ENCODE peak calls at places on chromosomes 12 and 14, in five cellular contexts. W is choroid plexus epithelial cell, J is astrocyte of the spinal cord, M is EL, V is G401. F is an unnamed sample.
A peak's percentile ranks its signal among the peaks of the same experiment; 100 is the strongest.

GRCh38 chr14:58501214-58501816 is 73.8 kb downstream of the KIAA0586 start:
- DNase-seq in W (peak; percentile 94), J (peak; percentile 84), M (peak; percentile 62), V (peak; percentile 81), F (no peak)

GRCh38 chr12:75628916-75629315 is 117.5 kb upstream of the KRR1 start:
- DNase-seq in W (no peak), J (no peak), M (no peak), V (no peak), F (no peak)

GRCh38 chr12:56565510-56566101 is 44.0 kb downstream of the RBMS2 start:
- DNase-seq in W (peak; percentile 88), J (peak; percentile 81), M (peak; percentile 30), V (peak; percentile 3), F (peak; percentile 24)

GRCh38 chr12:122203968-122204828 is 689 bp downstream of the B3GNT4 start:
- DNase-seq in W (no peak), J (no peak), M (no peak), V (peak; percentile 19), F (no peak)

GRCh38 chr14:90489916-90490726 is 93.3 kb downstream of the CALM1 start:
- DNase-seq in W (peak; percentile 19), J (no peak), M (no peak), V (peak; percentile 82), F (no peak)

GRCh38 chr12:126198966-126199692 is 1133.9 kb downstream of the AACS start:
- DNase-seq in W (no peak), J (peak; percentile 13), M (no peak), V (peak; percentile 3), F (no peak)

GRCh38 chr14:22122227-22123187 is 448.9 kb upstream of the OR4E1 start:
- DNase-seq in W (peak; percentile 30), J (no peak), M (no peak), V (no peak), F (no peak)

GRCh38 chr12:108905725-108906124 is 25.8 kb downstream of the DAO start:
- DNase-seq in W (no peak), J (no peak), M (no peak), V (no peak), F (no peak)

GRCh38 chr12:21169878-21170472 is 39.0 kb downstream of the SLCO1B1 start:
- DNase-seq in W (peak; percentile 69), J (peak; percentile 56), M (peak; percentile 41), V (no peak), F (no peak)

GRCh38 chr14:77580964-77581505 is 35.4 kb downstream of the SPTLC2 start:
- DNase-seq in W (peak; percentile 84), J (peak; percentile 89), M (peak; percentile 69), V (no peak), F (no peak)

GRCh38 chr14:91573894-91574837 is 64.1 kb upstream of the PPP4R3A start:
- DNase-seq in W (peak; percentile 20), J (peak; percentile 18), M (peak; percentile 58), V (peak; percentile 51), F (peak; percentile 45)

GRCh38 chr12:88909510-88909909 is 329.2 kb upstream of the KITLG start:
- DNase-seq in W (no peak), J (no peak), M (no peak), V (no peak), F (no peak)

GRCh38 chr14:61188936-61189808 is 92.0 kb downstream of the TMEM30B start:
- DNase-seq in W (peak; percentile 90), J (peak; percentile 90), M (peak; percentile 58), V (no peak), F (peak; percentile 80)

GRCh38 chr12:53320352-53321195 is 836 bp downstream of the AAAS start:
- DNase-seq in W (peak; percentile 56), J (peak; percentile 12), M (no peak), V (no peak), F (no peak)

GRCh38 chr14:22822619-22823551 is 6.8 kb upstream of the MRPL52 start:
- DNase-seq in W (peak; percentile 94), J (peak; percentile 97), M (peak; percentile 93), V (peak; percentile 67), F (peak; percentile 49)

GRCh38 chr12:66648336-66648735 is 30.5 kb downstream of the GRIP1 start:
- DNase-seq in W (peak; percentile 26), J (peak; percentile 22), M (peak; percentile 16), V (no peak), F (no peak)

F was measured in 8988T.